ENCODE peak calls at places on chromosomes 12 and 14, in seven cellular contexts. P, E, K, R, L, V and D are unnamed samples.

GRCh38 chr12:6337958-6338406 is 3.9 kb downstream of the TNFRSF1A start:
- DNase-seq in P (no peak), E (no peak), K (no peak), R (peak), L (no peak), V (no peak), D (no peak)

GRCh38 chr12:51871918-51872688 is 15.8 kb upstream of the ANKRD33 start:
- DNase-seq in P (no peak), E (no peak), K (no peak), R (no peak), L (no peak), V (no peak), D (no peak)

GRCh38 chr12:3745152-3745551 is 7.8 kb downstream of the CRACR2A start:
- DNase-seq in P (peak), E (no peak), K (no peak), R (no peak), L (no peak), V (no peak), D (no peak)

GRCh38 chr14:100067481-100067880 is 2.3 kb downstream of the EVL start:
- DNase-seq in P (no peak), E (no peak), K (no peak), R (no peak), L (no peak), V (no peak), D (no peak)

GRCh38 chr14:96130391-96130790 is 74.2 kb upstream of the BDKRB2 start:
- DNase-seq in P (no peak), E (no peak), K (no peak), R (no peak), L (no peak), V (no peak), D (no peak)

GRCh38 chr12:110107369-110108281 is 16.5 kb upstream of the IFT81 start:
- DNase-seq in P (no peak), E (no peak), K (no peak), R (no peak), L (no peak), V (no peak), D (no peak)

GRCh38 chr12:51160814-51161459 is 12.0 kb downstream of the TFCP2 start:
- DNase-seq in P (no peak), E (no peak), K (no peak), R (no peak), L (peak), V (no peak), D (no peak)

GRCh38 chr14:51138353-51139103 is 43.6 kb upstream of the TRIM9 start:
- DNase-seq in P (no peak), E (no peak), K (no peak), R (no peak), L (no peak), V (no peak), D (no peak)

GRCh38 chr12:49201595-49202295 is 12.9 kb upstream of the TUBA1A start:
- DNase-seq in P (no peak), E (peak), K (no peak), R (peak), L (no peak), V (peak), D (no peak)

GRCh38 chr12:91380651-91381050 is 198.0 kb upstream of the DCN start:
- DNase-seq in P (no peak), E (no peak), K (no peak), R (no peak), L (no peak), V (no peak), D (no peak)

GRCh38 chr14:78593949-78594348 is 423.8 kb downstream of the NRXN3 start:
- DNase-seq in P (no peak), E (no peak), K (no peak), R (no peak), L (no peak), V (no peak), D (no peak)